ENCODE peak calls at places on chromosome 7, in five cellular contexts. T is foreskin fibroblast, J is PC-9, X is colonic mucosa, R is RWPE1. K is an unnamed sample.

GRCh38 chr7:11713352-11713751 is 118.6 kb downstream of the THSD7A start:
- DNase-seq in T (no peak), J (no peak), X (no peak), R (no peak), K (no peak)

GRCh38 chr7:55774327-55775050 is 88.1 kb downstream of the SEPTIN14 start:
- DNase-seq in T (no peak), J (peak; percentile 24), X (no peak), R (peak; percentile 52), K (peak; percentile 43)

GRCh38 chr7:47326808-47327207 is 255.1 kb downstream of the TNS3 start:
- DNase-seq in T (peak; percentile 64), J (no peak), X (peak; percentile 46), R (no peak), K (no peak)

GRCh38 chr7:55502988-55503514 is 69.3 kb downstream of the VOPP1 start:
- DNase-seq in T (no peak), J (no peak), X (no peak), R (no peak), K (no peak)

GRCh38 chr7:143171697-143172096 is 11.5 kb upstream of the TAS2R39 start:
- DNase-seq in T (no peak), J (peak; percentile 47), X (peak; percentile 22), R (no peak), K (peak; percentile 60)

GRCh38 chr7:78248867-78249266 is 450.3 kb downstream of the PHTF2 start:
- DNase-seq in T (no peak), J (no peak), X (no peak), R (no peak), K (no peak)

GRCh38 chr7:101964680-101965079 is 147.3 kb downstream of the CUX1 start:
- DNase-seq in T (no peak), J (no peak), X (no peak), R (no peak), K (no peak)

GRCh38 chr7:85287126-85287825 is 100.4 kb upstream of the SEMA3D start:
- DNase-seq in T (peak; percentile 67), J (no peak), X (no peak), R (no peak), K (no peak)

GRCh38 chr7:81470084-81470723 is 299.6 kb downstream of the HGF start:
- DNase-seq in T (peak; percentile 59), J (peak; percentile 50), X (peak; percentile 81), R (peak; percentile 51), K (peak; percentile 66)

GRCh38 chr7:9097565-9098060 is 664.2 kb downstream of the NXPH1 start:
- DNase-seq in T (no peak), J (no peak), X (no peak), R (no peak), K (no peak)

GRCh38 chr7:6648066-6648814 is 11.1 kb downstream of the ZNF316 start:
- DNase-seq in T (no peak), J (no peak), X (no peak), R (no peak), K (no peak)

GRCh38 chr7:74412061-74412460 is 41.6 kb upstream of the GTF2IRD1 start:
- DNase-seq in T (no peak), J (no peak), X (no peak), R (no peak), K (no peak)

GRCh38 chr7:142759433-142759832 is 10.2 kb downstream of the PRSS1 start:
- DNase-seq in T (no peak), J (no peak), X (no peak), R (no peak), K (no peak)

GRCh38 chr7:127362364-127363027 is 30.0 kb downstream of the ZNF800 start:
- DNase-seq in T (no peak), J (no peak), X (no peak), R (no peak), K (no peak)

GRCh38 chr7:48875300-48875916 is 48.9 kb upstream of the CDC14C start:
- DNase-seq in T (no peak), J (no peak), X (peak; percentile 28), R (peak; percentile 26), K (peak; percentile 71)

GRCh38 chr7:155781433-155781832 is 30.8 kb downstream of the SHH start:
- DNase-seq in T (no peak), J (no peak), X (no peak), R (no peak), K (no peak)

GRCh38 chr7:100034871-100035510 is 14.6 kb upstream of the ZSCAN21 start:
- DNase-seq in T (no peak), J (no peak), X (no peak), R (no peak), K (no peak)

GRCh38 chr7:142714375-142714774 is 34.9 kb upstream of the PRSS1 start:
- DNase-seq in T (no peak), J (no peak), X (no peak), R (no peak), K (no peak)

GRCh38 chr7:114922151-114922651 is 307 bp downstream of the MDFIC start:
- DNase-seq in T (peak; percentile 49), J (no peak), X (peak; percentile 57), R (peak; percentile 36), K (peak; percentile 36)

GRCh38 chr7:96414931-96415292 is 93.0 kb upstream of the SLC25A13 start:
- DNase-seq in T (no peak), J (no peak), X (peak; percentile 45), R (peak; percentile 10), K (peak; percentile 44)

GRCh38 chr7:78996013-78996412 is 457.5 kb downstream of the MAGI2 start:
- DNase-seq in T (no peak), J (no peak), X (no peak), R (no peak), K (no peak)

GRCh38 chr7:103437623-103438022 is 8.4 kb downstream of the SLC26A5 start:
- DNase-seq in T (no peak), J (no peak), X (no peak), R (no peak), K (no peak)

GRCh38 chr7:45031829-45032228 is 31.8 kb downstream of the CCM2 start:
- DNase-seq in T (no peak), J (no peak), X (no peak), R (no peak), K (no peak)

GRCh38 chr7:32360127-32360526 is 130.1 kb downstream of the LSM5 start:
- DNase-seq in T (no peak), J (no peak), X (no peak), R (no peak), K (no peak)

GRCh38 chr7:23619141-23619540 is 22.0 kb downstream of the CCDC126 start:
- DNase-seq in T (no peak), J (no peak), X (no peak), R (no peak), K (no peak)

GRCh38 chr7:123769371-123769770 is 20.6 kb upstream of the WASL start:
- DNase-seq in T (peak; percentile 76), J (no peak), X (no peak), R (peak; percentile 79), K (peak; percentile 72)

GRCh38 chr7:159030490-159031134 is 114.1 kb downstream of the VIPR2 start:
- DNase-seq in T (no peak), J (no peak), X (peak; percentile 56), R (peak; percentile 4), K (peak; percentile 80)

GRCh38 chr7:112079671-112080070 is 126.5 kb downstream of the DOCK4 start:
- DNase-seq in T (no peak), J (no peak), X (no peak), R (no peak), K (no peak)
- TF ChIP-seq CTCF in T (no peak), J (peak; percentile 26), X (no peak), R (peak; percentile 13), K (no peak)

GRCh38 chr7:1800876-1801275 is 130.8 kb downstream of the ELFN1 start:
- DNase-seq in T (no peak), J (no peak), X (no peak), R (no peak), K (no peak)
- TF ChIP-seq CTCF in T (no peak), J (no peak), X (no peak), R (no peak), K (no peak)

GRCh38 chr7:69799048-69799697 is 200.9 kb downstream of the AUTS2 start:
- DNase-seq in T (no peak), J (no peak), X (no peak), R (no peak), K (no peak)
- TF ChIP-seq CTCF in T (no peak), J (no peak), X (no peak), R (no peak), K (no peak)

DNA sequence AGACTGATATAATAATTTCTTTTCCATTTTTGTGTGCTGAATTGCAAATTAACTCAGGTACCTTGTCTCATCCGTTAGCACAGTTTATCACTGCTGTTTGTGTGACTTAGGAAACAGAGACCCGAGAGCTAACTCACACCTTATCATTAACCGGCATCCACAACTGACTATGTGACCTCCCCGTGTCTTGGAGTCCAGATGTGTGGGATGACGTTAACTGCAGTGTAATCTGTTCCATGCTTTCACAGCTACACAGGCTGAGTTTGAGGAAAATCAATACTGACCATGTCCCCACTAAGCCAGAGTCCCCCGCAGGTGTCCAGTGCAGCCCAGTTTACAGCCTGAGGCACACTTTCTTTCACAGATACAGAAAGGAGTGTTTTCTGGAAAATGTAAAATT is 154.7 kb downstream of the COBL start:
- DNase-seq in T (no peak), J (no peak), X (no peak), R (no peak), K (no peak)
- TF ChIP-seq CTCF in T (no peak), J (no peak), X (no peak), R (no peak), K (no peak)

GRCh38 chr7:767580-767940 is 40.5 kb upstream of the PRKAR1B start:
- DNase-seq in T (no peak), J (no peak), X (no peak), R (peak; percentile 73), K (no peak)

GRCh38 chr7:770786-771185 is 43.7 kb upstream of the PRKAR1B start:
- DNase-seq in T (peak; percentile 9), J (no peak), X (no peak), R (no peak), K (no peak)

GRCh38 chr7:767941-768729 is 41.1 kb upstream of the PRKAR1B start:
- DNase-seq in T (no peak), J (no peak), X (no peak), R (peak; percentile 69), K (no peak)

GRCh38 chr7:770336-770735 is 43.3 kb upstream of the PRKAR1B start:
- DNase-seq in T (no peak), J (no peak), X (no peak), R (no peak), K (no peak)

DNA sequence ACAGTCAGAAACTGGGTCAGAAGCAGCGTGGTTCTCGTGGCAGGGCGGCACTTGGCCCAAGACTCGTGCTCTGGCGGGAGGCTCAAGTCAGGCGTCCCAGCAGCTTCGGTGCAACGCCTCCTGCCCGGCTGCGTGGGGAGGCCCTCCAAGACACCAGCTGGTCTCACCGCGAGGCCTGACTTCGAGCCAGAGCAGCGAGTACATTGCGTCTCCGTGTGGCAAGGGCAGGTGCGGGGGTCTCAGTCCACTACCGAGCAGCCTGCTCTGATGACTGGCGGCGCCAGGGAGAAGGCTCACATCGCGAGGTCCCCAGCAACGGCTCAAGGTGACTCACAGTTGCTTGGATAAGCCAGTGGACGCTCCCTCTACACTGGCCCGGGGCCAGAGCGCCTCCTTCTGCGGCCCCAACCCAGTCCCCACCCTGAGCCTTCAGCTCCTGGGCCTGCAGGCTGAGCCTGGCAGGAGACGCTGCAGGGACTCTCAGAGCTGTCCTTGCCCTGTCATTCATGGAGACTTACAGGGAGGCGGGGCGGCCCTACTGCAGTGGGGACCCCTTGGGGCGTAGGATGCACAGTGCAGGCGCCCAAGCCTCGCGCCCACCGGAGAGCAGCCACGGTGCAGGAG is 41.9 kb upstream of the PRKAR1B start:
- DNase-seq in T (no peak), J (no peak), X (no peak), R (no peak), K (no peak)
- TF ChIP-seq CTCF in T (no peak), J (no peak), X (no peak), R (no peak), K (no peak)

K was measured in Calu3.